ENCODE peak calls at places on chromosomes 12 and 14, in six cellular contexts. B is heart left ventricle, A is lower leg skin, K is A549, E is K562, V is adrenal gland. T is an unnamed sample.

GRCh38 chr12:110844551-110845395 is 2.0 kb upstream of the CCDC63 start:
- DNase-seq in V (peak; percentile 84), E (no peak), A (peak; percentile 15), K (no peak), B (peak; percentile 71), T (no peak)

GRCh38 chr14:28831126-28831525 is 64.5 kb downstream of the FOXG1 start:
- DNase-seq in A (no peak), B (no peak), V (no peak), E (no peak), K (no peak), T (no peak)

GRCh38 chr12:104609083-104609844 is 152.5 kb downstream of the CHST11 start:
- DNase-seq in A (no peak), V (no peak), K (no peak), B (no peak), E (no peak), T (no peak)

GRCh38 chr12:114626-115211 is 48.2 kb downstream of the IQSEC3 start:
- DNase-seq in V (no peak), A (no peak), E (no peak), K (no peak), B (no peak), T (no peak)

GRCh38 chr12:4178424-4179184 is 95.0 kb upstream of the CCND2 start:
- DNase-seq in V (no peak), K (no peak), B (no peak), E (no peak), A (no peak), T (no peak)

GRCh38 chr12:22100952-22101748 is 55.1 kb downstream of the CMAS start:
- DNase-seq in K (no peak), E (no peak), V (peak; percentile 49), A (no peak), B (peak; percentile 26), T (peak; percentile 71)

GRCh38 chr14:63614964-63615363 is 26.7 kb downstream of the WDR89 start:
- DNase-seq in V (no peak), A (no peak), E (no peak), B (no peak), K (no peak), T (no peak)

GRCh38 chr12:113802966-113803828 is 162.9 kb downstream of the RBM19 start:
- DNase-seq in V (no peak), E (no peak), B (no peak), K (no peak), A (no peak), T (no peak)

GRCh38 chr14:54877015-54877702 is 25.5 kb downstream of the GCH1 start:
- DNase-seq in B (no peak), A (no peak), E (no peak), K (no peak), V (no peak), T (no peak)

GRCh38 chr12:5904441-5904840 is 40.6 kb downstream of the ANO2 start:
- DNase-seq in E (no peak), K (no peak), B (no peak), A (no peak), V (no peak), T (no peak)

GRCh38 chr12:22981711-22982110 is 356.7 kb downstream of the ETNK1 start:
- DNase-seq in E (no peak), B (no peak), A (no peak), V (no peak), K (no peak), T (no peak)

GRCh38 chr12:14774944-14775651 is 28.2 kb downstream of the WBP11 start:
- DNase-seq in B (peak; percentile 29), V (peak; percentile 49), K (peak; percentile 33), A (peak; percentile 58), E (no peak), T (peak; percentile 80)

GRCh38 chr14:71687115-71687836 is 245.0 kb upstream of the RGS6 start:
- DNase-seq in A (no peak), V (no peak), E (no peak), K (no peak), B (no peak), T (no peak)

GRCh38 chr14:94285158-94285557 is 7.9 kb downstream of the SERPINA10 start:
- DNase-seq in E (no peak), A (no peak), B (no peak), V (no peak), K (no peak), T (no peak)

GRCh38 chr14:35416108-35416750 is 11.7 kb upstream of the NFKBIA start:
- DNase-seq in B (no peak), V (no peak), K (no peak), A (no peak), E (no peak), T (no peak)

GRCh38 chr14:44979740-44980346 is 17.9 kb downstream of the TOGARAM1 start:
- DNase-seq in E (no peak), B (peak; percentile 27), V (peak; percentile 45), A (no peak), K (no peak), T (peak; percentile 6)

GRCh38 chr12:27779416-27779815 is 617 bp upstream of the KLHL42 start:
- DNase-seq in B (peak; percentile 16), K (peak; percentile 15), V (peak; percentile 21), A (no peak), E (no peak), T (peak; percentile 44)

GRCh38 chr14:95531473-95531872 is 3.4 kb upstream of the GLRX5 start:
- DNase-seq in E (no peak), K (no peak), B (no peak), A (no peak), V (no peak), T (peak; percentile 76)

GRCh38 chr12:130396667-130397066 is 59.0 kb downstream of the PIWIL1 start:
- DNase-seq in E (no peak), K (no peak), A (no peak), B (no peak), V (no peak), T (no peak)

GRCh38 chr14:99564903-99565259 is 39.1 kb downstream of the CCDC85C start:
- DNase-seq in V (no peak), E (no peak), K (no peak), B (no peak), A (no peak), T (no peak)

GRCh38 chr12:19778111-19778688 is 338.9 kb downstream of the AEBP2 start:
- DNase-seq in K (no peak), V (no peak), B (no peak), A (no peak), E (no peak), T (no peak)

DNA sequence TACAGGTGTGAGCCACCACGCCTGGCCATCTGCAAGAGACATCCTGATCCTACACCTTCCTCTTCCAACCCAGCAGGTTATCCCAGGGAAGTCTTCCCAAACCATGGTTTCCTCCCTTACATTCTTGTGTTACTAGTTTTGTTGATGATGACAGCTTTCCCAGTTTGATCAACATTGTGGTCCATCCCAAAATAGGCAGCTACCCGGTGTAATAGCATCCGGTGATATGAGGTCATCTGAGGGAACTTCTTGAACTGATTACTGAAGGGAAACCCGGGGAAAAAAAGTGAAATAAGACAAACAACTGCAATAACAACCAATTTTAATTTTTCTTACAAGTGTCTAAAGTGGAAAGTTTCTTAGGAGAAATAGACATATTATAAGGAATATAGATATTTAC is 45.3 kb upstream of the STAC3 start:
- DNase-seq in K (no peak), B (no peak), E (no peak), A (no peak), V (no peak), T (no peak)
- TF ChIP-seq POLR2A in K (no peak), B (no peak), E (no peak), A (no peak), V (no peak), T (no peak)

GRCh38 chr14:22556990-22557623 is 31.9 kb downstream of the DAD1 start:
- DNase-seq in E (peak; percentile 82), B (peak; percentile 82), K (peak; percentile 80), A (peak; percentile 67), V (peak; percentile 79), T (peak; percentile 92)
- TF ChIP-seq POLR2A in E (no peak), B (peak; percentile 22), K (no peak), A (no peak), V (no peak), T (no peak)

DNA sequence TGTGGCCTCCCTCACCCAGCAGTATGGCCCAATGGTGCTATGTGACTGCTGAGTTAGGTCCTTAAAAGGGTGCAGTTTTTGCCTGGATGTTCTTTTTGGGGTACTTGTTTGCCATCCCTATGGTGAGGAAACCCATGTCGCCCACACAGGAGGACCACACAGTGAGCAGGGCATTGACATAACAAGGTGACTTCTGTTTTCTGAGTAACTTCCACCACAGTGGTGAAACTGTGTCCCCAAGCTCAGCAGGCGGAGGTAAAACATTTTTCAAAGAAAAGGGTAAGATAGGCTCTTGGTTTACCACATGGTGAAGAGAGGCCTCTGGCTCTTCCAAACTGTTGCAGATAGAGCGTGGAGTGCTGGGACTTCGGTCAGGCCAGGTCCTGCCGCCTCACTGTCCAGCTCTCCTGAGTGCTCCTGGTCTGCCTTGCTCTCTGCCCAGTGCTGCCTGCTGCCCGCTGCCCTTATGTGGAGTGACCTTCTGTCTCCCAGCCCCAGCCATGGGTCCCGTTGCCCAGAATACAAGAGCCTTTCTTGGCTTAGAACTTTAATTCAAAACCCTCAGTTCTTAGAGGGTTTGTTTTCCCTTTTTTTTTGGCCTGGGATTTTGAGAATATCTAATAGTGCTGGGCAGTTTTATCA is 54.0 kb downstream of the TRAF3 start:
- DNase-seq in E (no peak), A (no peak), K (no peak), B (no peak), V (no peak), T (no peak)
- TF ChIP-seq POLR2A in E (no peak), A (no peak), K (no peak), B (no peak), V (no peak), T (no peak)

GRCh38 chr14:105486974-105487448 is 325 bp downstream of the CRIP1 start:
- DNase-seq in B (peak; percentile 86), V (no peak), A (no peak), K (no peak), E (no peak), T (peak; percentile 44)
- TF ChIP-seq POLR2A in B (peak; percentile 69), V (no peak), A (no peak), K (peak; percentile 98), E (no peak), T (no peak)

GRCh38 chr14:70064111-70064885 is 124.5 kb downstream of the SLC8A3 start:
- DNase-seq in E (no peak), B (no peak), V (no peak), K (no peak), A (no peak), T (no peak)
- TF ChIP-seq POLR2A in E (no peak), B (no peak), V (no peak), K (no peak), A (no peak), T (no peak)